ENCODE peak calls at places on chromosomes 7 and 10, in eight cellular contexts. W, J, Q, E, U, X, Y and C are unnamed samples.

GRCh38 chr7:90178592-90179279 is 24.5 kb downstream of the STEAP1 start:
- DNase-seq in W (peak; percentile 90), J (no peak), Q (no peak), E (no peak), U (no peak), X (peak; percentile 18), Y (no peak), C (no peak)

GRCh38 chr7:593324-594115 is 73.9 kb upstream of the PDGFA start:
- DNase-seq in W (no peak), J (no peak), Q (no peak), E (no peak), U (peak; percentile 51), X (no peak), Y (no peak), C (no peak)

GRCh38 chr7:25028370-25028971 is 48.5 kb upstream of the OSBPL3 start:
- DNase-seq in W (peak; percentile 98), J (no peak), Q (no peak), E (no peak), U (no peak), X (peak; percentile 65), Y (no peak), C (no peak)

GRCh38 chr10:87712913-87713616 is 53.4 kb downstream of the PAPSS2 start:
- DNase-seq in W (no peak), J (no peak), Q (no peak), E (no peak), U (no peak), X (no peak), Y (no peak), C (no peak)

GRCh38 chr10:119215371-119215770 is 8.0 kb downstream of the GRK5 start:
- DNase-seq in W (no peak), J (peak; percentile 22), Q (no peak), E (no peak), U (no peak), X (no peak), Y (no peak), C (no peak)

GRCh38 chr7:11458736-11459483 is 373.1 kb downstream of the THSD7A start:
- DNase-seq in W (peak; percentile 88), J (no peak), Q (no peak), E (no peak), U (no peak), X (no peak), Y (no peak), C (no peak)

GRCh38 chr10:77456414-77456813 is 181.2 kb downstream of the KCNMA1 start:
- DNase-seq in W (no peak), J (no peak), Q (peak; percentile 58), E (no peak), U (no peak), X (no peak), Y (no peak), C (no peak)

GRCh38 chr7:123557631-123558505 is at the start of gene NDUFA5:
- DNase-seq in W (peak; percentile 98), J (peak; percentile 96), Q (peak; percentile 99), E (peak; percentile 93), U (peak; percentile 99), X (peak; percentile 99), Y (peak; percentile 98), C (peak; percentile 96)

GRCh38 chr7:3168370-3168769 is 124.7 kb upstream of the CARD11 start:
- DNase-seq in W (no peak), J (no peak), Q (no peak), E (no peak), U (no peak), X (no peak), Y (no peak), C (no peak)

GRCh38 chr10:3566627-3567026 is 218.4 kb downstream of the KLF6 start:
- DNase-seq in W (no peak), J (no peak), Q (no peak), E (no peak), U (no peak), X (no peak), Y (no peak), C (no peak)

GRCh38 chr7:53602817-53603418 is 567.5 kb downstream of the POM121L12 start:
- DNase-seq in W (no peak), J (no peak), Q (no peak), E (no peak), U (no peak), X (peak; percentile 90), Y (no peak), C (no peak)

GRCh38 chr7:7565746-7566650 is 686 bp upstream of the MIOS start:
- DNase-seq in W (peak; percentile 3), J (peak; percentile 73), Q (peak; percentile 51), E (no peak), U (no peak), X (peak; percentile 57), Y (no peak), C (no peak)

GRCh38 chr10:988667-989545 is 672 bp downstream of the GTPBP4 start:
- DNase-seq in W (peak; percentile 42), J (no peak), Q (no peak), E (no peak), U (no peak), X (no peak), Y (no peak), C (no peak)

GRCh38 chr10:113751116-113751728 is at the start of gene PLEKHS1:
- DNase-seq in W (no peak), J (no peak), Q (no peak), E (no peak), U (no peak), X (no peak), Y (no peak), C (no peak)

GRCh38 chr10:97916586-97916985 is 66.9 kb downstream of the GOLGA7B start:
- DNase-seq in W (no peak), J (no peak), Q (no peak), E (no peak), U (no peak), X (no peak), Y (no peak), C (no peak)

GRCh38 chr7:125934965-125935364 is 1005.3 kb upstream of the POT1 start:
- DNase-seq in W (no peak), J (no peak), Q (no peak), E (no peak), U (no peak), X (no peak), Y (no peak), C (no peak)

DNA sequence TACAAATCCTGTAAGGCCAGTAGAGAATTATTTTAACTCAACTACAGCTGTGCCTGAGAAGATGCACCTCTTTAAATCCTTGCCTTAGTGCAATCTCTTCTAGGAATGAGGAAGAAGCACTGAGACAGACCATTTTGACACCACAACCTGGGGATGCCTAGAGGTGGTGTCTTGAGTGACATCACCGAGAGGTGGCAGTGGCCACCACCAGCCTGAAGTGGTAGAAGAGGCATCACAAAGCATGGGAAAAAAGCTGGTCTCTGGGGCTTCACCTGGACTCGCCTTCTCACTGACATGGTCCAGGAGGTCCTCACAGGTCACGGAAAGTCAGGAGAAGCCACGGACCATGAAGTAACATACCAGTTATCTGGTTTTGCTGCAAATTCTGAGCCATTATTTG is 99.2 kb upstream of the PDLIM1 start:
- DNase-seq in W (no peak), J (no peak), Q (no peak), E (no peak), U (no peak), X (peak; percentile 20), Y (no peak), C (no peak)
- H3K27ac ChIP-seq in W (no peak overlapping the region), J (no peak overlapping the region), Q (no peak overlapping the region), E (no peak overlapping the region), U (peak overlapping the region; percentile 19), X (no peak overlapping the region), Y (no peak overlapping the region), C (no peak overlapping the region)

GRCh38 chr10:52567247-52567580 is 205.4 kb downstream of the MBL2 start:
- DNase-seq in W (no peak), J (no peak), Q (no peak), E (no peak), U (no peak), X (no peak), Y (no peak), C (no peak)
- H3K4me1 ChIP-seq in W (no peaks in the 10 kb centered on the region), J (no peaks in the 10 kb centered on the region), Q (no peaks in the 10 kb centered on the region), E (no peaks in the 10 kb centered on the region), U (no peaks in the 10 kb centered on the region), X (no peaks in the 10 kb centered on the region), Y (no peaks in the 10 kb centered on the region), C (no peaks in the 10 kb centered on the region)

GRCh38 chr7:108247646-108248045 is 117.5 kb upstream of the LAMB4 start:
- DNase-seq in W (peak; percentile 60), J (no peak), Q (no peak), E (no peak), U (no peak), X (no peak), Y (no peak), C (no peak)

GRCh38 chr7:108249458-108249857 is 119.3 kb upstream of the LAMB4 start:
- DNase-seq in W (no peak), J (no peak), Q (no peak), E (no peak), U (no peak), X (no peak), Y (no peak), C (no peak)

GRCh38 chr7:108248418-108248817 is 118.3 kb upstream of the LAMB4 start:
- DNase-seq in W (no peak), J (no peak), Q (no peak), E (no peak), U (no peak), X (no peak), Y (no peak), C (no peak)

GRCh38 chr7:108246227-108246837 is 116.2 kb upstream of the LAMB4 start:
- DNase-seq in W (peak; percentile 99), J (no peak), Q (no peak), E (no peak), U (no peak), X (peak; percentile 72), Y (no peak), C (no peak)

DNA sequence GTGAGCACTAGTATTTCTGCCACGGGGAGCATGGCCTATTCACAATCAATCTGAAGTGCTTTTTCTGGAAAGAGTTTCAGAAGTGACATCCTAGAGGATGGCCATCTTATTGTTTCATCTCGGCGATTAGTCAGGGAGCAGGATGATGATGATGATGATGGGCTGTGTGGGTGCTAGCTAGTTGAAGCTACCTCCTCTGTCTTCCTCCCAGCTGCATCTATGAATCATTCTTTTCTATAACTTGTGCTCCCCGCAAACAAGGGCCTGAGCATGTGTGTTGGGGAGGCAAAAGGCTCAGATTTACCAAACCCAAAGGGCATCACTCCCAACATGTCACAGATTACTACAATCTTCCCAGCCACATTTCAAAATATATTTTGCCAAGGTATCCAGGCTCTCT is 118.7 kb upstream of the LAMB4 start:
- DNase-seq in W (no peak), J (no peak), Q (no peak), E (no peak), U (no peak), X (no peak), Y (no peak), C (no peak)
- H3K27ac ChIP-seq in W (no peak overlapping the region), J (no peak overlapping the region), Q (no peak overlapping the region), E (no peak overlapping the region), U (no peak overlapping the region), X (no peak overlapping the region), Y (no peak overlapping the region), C (no peak overlapping the region)

DNA sequence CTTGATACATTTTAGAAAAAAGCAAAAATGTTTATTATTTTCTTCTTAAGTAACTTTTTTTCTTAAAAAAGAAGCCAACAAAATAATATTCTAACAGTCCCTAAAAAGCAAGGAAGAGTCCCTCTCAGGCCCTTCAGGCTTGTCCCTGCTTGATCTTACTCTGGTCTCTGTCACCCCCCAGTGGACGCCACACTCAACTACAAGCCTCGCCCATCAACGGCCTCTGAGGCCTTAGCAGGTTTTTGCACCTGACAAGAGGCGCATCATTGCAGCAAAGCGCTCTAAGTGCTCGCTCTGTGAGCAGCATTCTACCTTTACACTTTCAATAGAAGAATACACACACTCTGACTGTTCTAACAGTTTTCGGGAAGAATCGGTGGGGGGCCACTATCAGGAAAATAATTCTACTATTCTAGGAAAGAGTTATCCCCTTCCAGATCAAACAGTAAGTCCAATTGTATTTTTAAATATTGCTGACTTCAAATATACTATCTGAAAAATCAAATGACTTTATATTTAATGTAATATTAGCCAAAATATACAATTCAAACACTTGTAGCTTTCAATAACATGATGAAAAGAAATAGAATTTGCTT is 139.2 kb downstream of the USP6NL start:
- DNase-seq in W (peak; percentile 15), J (no peak), Q (peak; percentile 66), E (peak; percentile 68), U (peak; percentile 59), X (peak; percentile 83), Y (peak; percentile 59), C (peak; percentile 69)
- H3K4me1 ChIP-seq in W (peaks cover 7% of the 10 kb centered on the region), J (no peaks in the 10 kb centered on the region), Q (no peaks in the 10 kb centered on the region), E (no peaks in the 10 kb centered on the region), U (no peaks in the 10 kb centered on the region), X (no peaks in the 10 kb centered on the region), Y (no peaks in the 10 kb centered on the region), C (no peaks in the 10 kb centered on the region)